ENCODE peak calls at places on chromosome X, in seven cellular contexts. B, S, R, I, P, U and F are unnamed samples.

GRCh38 chrX:106144755-106145639 is 23.1 kb upstream of the PWWP3B start:
- DNase-seq in B (no peak), S (no peak), R (peak; percentile 42), I (no peak), P (no peak), U (peak; percentile 1), F (no peak)

GRCh38 chrX:132716006-132716405 is 227.2 kb upstream of the MBNL3 start:
- DNase-seq in B (no peak), S (no peak), R (no peak), I (no peak), P (no peak), U (peak; percentile 4), F (no peak)

GRCh38 chrX:132749406-132749805 is 209.0 kb downstream of the HS6ST2 start:
- DNase-seq in B (no peak), S (no peak), R (no peak), I (no peak), P (no peak), U (no peak), F (no peak)

GRCh38 chrX:123742440-123742839 is 9.6 kb upstream of the THOC2 start:
- DNase-seq in B (no peak), S (no peak), R (no peak), I (no peak), P (no peak), U (no peak), F (no peak)

GRCh38 chrX:137565318-137565904 is 516 bp upstream of the ZIC3 start:
- DNase-seq in B (no peak), S (no peak), R (no peak), I (no peak), P (no peak), U (no peak), F (no peak)

GRCh38 chrX:35858916-35859315 is 60.6 kb upstream of the CFAP47 start:
- DNase-seq in B (no peak), S (no peak), R (no peak), I (no peak), P (no peak), U (no peak), F (no peak)

GRCh38 chrX:132710756-132711155 is 221.9 kb upstream of the MBNL3 start:
- DNase-seq in B (no peak), S (no peak), R (no peak), I (no peak), P (no peak), U (no peak), F (no peak)

GRCh38 chrX:2719774-2720447 is 28.8 kb downstream of the CD99 start:
- DNase-seq in B (no peak), S (no peak), R (no peak), I (no peak), P (no peak), U (no peak), F (peak; percentile 8)

GRCh38 chrX:39318497-39319343 is 517.5 kb downstream of the MID1IP1 start:
- DNase-seq in B (no peak), S (no peak), R (no peak), I (no peak), P (no peak), U (no peak), F (no peak)

GRCh38 chrX:65196758-65197371 is 220.6 kb upstream of the ZC4H2 start:
- DNase-seq in B (no peak), S (no peak), R (no peak), I (no peak), P (no peak), U (no peak), F (peak; percentile 79)